ENCODE peak calls at places on chromosomes 7 and 10, in four cellular contexts. N is heart left ventricle, Q is HCT116, L is tibial artery. O is an unnamed sample.

GRCh38 chr7:27739301-27739913 is 555 bp upstream of the TAX1BP1 start:
- DNase-seq in Q (no peak), L (no peak), N (no peak), O (no peak)

GRCh38 chr10:1666147-1666546 is 71.2 kb downstream of the ADARB2 start:
- DNase-seq in N (no peak), Q (no peak), L (peak), O (no peak)

GRCh38 chr7:17863815-17864159 is 76.5 kb downstream of the SNX13 start:
- DNase-seq in L (no peak), N (no peak), Q (no peak), O (no peak)

GRCh38 chr10:128267581-128267980 is 141.4 kb upstream of the MKI67 start:
- DNase-seq in Q (no peak), N (no peak), L (no peak), O (no peak)

GRCh38 chr10:128326851-128327250 is 200.6 kb upstream of the MKI67 start:
- DNase-seq in N (no peak), L (no peak), Q (no peak), O (no peak)

GRCh38 chr7:18693401-18693800 is 197.9 kb downstream of the HDAC9 start:
- DNase-seq in Q (peak), N (no peak), L (no peak), O (no peak)

GRCh38 chr7:117087639-117088396 is 134.5 kb downstream of the ST7 start:
- DNase-seq in Q (no peak), N (no peak), L (no peak), O (no peak)

GRCh38 chr10:99470327-99470726 is 39.9 kb upstream of the GOT1 start:
- DNase-seq in Q (no peak), L (no peak), N (no peak), O (no peak)

GRCh38 chr10:110446954-110447608 is 50.6 kb upstream of the DUSP5 start:
- DNase-seq in N (no peak), L (peak), Q (no peak), O (no peak)

GRCh38 chr7:369981-370621 is 80.1 kb downstream of the FOXL3 start:
- DNase-seq in N (no peak), L (peak), Q (no peak), O (no peak)

GRCh38 chr7:80807166-80807900 is 111.5 kb downstream of the SEMA3C start:
- DNase-seq in Q (no peak), L (no peak), N (no peak), O (no peak)

GRCh38 chr10:9608592-9608991 is 1409.1 kb upstream of the CELF2 start:
- DNase-seq in L (no peak), N (no peak), Q (no peak), O (no peak)

GRCh38 chr10:68666280-68666760 is 54.7 kb upstream of the CCAR1 start:
- DNase-seq in L (no peak), N (no peak), Q (no peak), O (no peak)

GRCh38 chr7:131004371-131004770 is 270.4 kb upstream of the KLF14 start:
- DNase-seq in Q (no peak), N (no peak), L (no peak), O (no peak)

GRCh38 chr7:153381275-153382119 is 621.9 kb downstream of the ACTR3B start:
- DNase-seq in Q (no peak), L (no peak), N (no peak), O (peak)

GRCh38 chr10:133308431-133309110 is at the start of the genes TUBGCP2 and ZNF511:
- DNase-seq in L (peak), N (peak), Q (no peak), O (peak)

GRCh38 chr10:133309111-133309719 is 501 bp downstream of the ZNF511 start:
- DNase-seq in L (peak), Q (peak), N (peak), O (peak)

GRCh38 chr10:133306097-133306476 is 2.6 kb downstream of the TUBGCP2 start:
- DNase-seq in L (no peak), N (no peak), Q (no peak), O (no peak)

GRCh38 chr10:133307776-133308430 is 769 bp downstream of the TUBGCP2 start:
- DNase-seq in Q (no peak), L (no peak), N (no peak), O (no peak)

DNA sequence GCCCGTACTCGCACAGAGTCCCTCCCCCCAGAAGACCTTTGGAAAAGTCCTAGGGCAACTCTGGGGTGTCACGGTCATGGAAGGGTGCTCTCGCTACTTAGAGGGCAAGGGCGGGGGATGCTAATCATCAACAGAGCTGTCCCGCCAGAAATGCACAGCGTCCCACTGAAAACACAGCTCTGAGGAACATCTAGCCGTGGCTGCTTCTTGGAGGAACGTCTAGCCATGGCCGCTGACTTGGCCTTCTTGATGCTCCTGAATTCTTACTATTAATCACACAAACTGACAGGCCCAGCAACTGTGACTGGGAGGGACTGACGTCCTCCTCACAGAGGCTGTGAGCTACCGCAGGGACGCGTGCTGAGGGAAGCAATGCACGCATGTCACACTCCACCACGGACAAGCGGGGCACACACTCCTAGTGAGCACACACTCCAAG is 1.7 kb downstream of the TUBGCP2 start:
- DNase-seq in N (no peak), L (no peak), Q (no peak), O (no peak)
- H3K27ac ChIP-seq in N (no peak), L (no peak), Q (peak), O (no peak)

DNA sequence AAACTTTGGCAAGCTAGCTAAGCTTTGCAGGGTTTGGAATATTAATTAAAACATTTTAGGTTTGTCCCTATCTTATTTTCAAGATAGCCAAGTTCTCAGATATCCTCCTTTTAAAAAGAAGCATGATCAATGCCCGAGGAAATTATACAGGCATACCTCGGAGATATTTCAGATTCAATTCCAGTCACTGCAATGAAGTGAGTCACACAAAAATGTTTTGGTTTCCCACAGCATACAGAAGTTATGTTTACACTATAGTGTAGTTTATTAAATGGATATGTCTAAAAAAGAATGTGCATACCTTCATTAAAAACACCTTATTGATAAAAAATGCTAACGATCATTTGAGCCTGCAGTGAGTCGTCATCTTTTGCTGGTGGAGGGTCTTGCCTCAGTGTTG is 382.9 kb upstream of the NPVF start:
- DNase-seq in Q (no peak), L (no peak), N (no peak), O (no peak)
- H3K27ac ChIP-seq in Q (no peak), L (no peak), N (no peak), O (no peak)

GRCh38 chr7:43195256-43195655 is 82.8 kb downstream of the HECW1 start:
- DNase-seq in Q (no peak), L (no peak), N (no peak), O (no peak)
- H3K27ac ChIP-seq in Q (no peak), L (no peak), N (no peak), O (peak)

DNA sequence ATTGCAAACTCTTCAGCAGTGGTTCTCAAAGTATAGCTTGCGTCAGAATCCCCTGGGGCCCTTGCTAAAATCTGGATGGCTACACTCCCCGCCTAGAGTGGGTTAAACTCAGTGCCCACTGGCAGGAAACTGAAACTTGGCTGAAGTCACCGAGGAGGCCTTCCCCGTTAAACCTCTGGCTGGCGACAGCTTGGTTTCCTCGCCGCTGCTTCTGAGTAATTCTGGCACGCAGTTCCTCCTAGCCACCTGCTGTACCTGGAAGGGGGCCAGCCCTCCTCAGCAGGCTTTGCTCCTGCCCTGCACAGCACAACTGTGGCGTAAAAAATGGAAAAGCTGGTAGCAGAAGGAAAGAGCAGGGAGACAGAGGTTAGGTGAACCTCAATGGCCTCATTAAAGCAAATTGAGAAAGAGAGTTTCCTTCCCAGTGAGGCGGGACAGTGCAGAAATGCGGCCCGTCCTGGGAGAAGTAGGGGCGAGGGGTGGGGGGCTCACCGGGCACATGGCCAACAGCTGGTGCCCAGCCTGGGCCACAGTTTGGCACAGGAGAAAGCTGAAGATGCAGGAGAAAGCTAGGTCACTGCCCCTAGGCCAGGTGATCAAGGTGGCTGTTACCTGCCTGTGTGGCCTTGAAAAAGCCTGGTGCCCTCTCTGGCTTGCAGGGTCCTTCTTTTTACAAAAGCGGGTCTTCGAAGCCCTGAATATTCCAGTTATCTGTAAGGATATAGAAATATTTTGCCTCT is 46.6 kb downstream of the ALOX5 start:
- DNase-seq in L (peak), N (peak), Q (no peak), O (no peak)
- H3K27ac ChIP-seq in L (no peak), N (peak), Q (no peak), O (peak)

DNA sequence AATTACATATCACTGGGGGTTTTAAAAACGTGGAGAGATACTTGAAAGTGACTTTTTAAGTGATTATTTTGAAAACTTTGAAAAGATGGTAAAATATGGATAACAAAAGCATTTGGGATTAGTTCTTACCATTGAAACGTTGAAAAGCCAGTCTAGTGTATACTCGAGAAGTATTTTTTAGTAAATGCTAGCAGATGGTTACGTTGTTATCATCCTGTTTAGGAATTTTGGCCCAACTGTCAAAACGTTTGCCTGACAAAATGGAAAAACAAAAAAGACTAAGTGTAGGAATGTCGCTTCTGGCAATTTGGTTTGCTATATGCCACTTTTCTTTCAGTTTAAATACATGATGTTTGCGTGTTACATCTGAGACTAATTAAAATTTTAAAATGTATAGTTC is 1.2 kb downstream of the RBM33 start:
- DNase-seq in Q (no peak), L (no peak), N (no peak), O (no peak)
- H3K27ac ChIP-seq in Q (no peak), L (peak), N (no peak), O (no peak)

GRCh38 chr7:111259991-111260390 is 169.1 kb downstream of the LRRN3 start:
- DNase-seq in Q (no peak), N (no peak), L (no peak), O (no peak)
- H3K27ac ChIP-seq in Q (no peak), N (no peak), L (no peak), O (no peak)

DNA sequence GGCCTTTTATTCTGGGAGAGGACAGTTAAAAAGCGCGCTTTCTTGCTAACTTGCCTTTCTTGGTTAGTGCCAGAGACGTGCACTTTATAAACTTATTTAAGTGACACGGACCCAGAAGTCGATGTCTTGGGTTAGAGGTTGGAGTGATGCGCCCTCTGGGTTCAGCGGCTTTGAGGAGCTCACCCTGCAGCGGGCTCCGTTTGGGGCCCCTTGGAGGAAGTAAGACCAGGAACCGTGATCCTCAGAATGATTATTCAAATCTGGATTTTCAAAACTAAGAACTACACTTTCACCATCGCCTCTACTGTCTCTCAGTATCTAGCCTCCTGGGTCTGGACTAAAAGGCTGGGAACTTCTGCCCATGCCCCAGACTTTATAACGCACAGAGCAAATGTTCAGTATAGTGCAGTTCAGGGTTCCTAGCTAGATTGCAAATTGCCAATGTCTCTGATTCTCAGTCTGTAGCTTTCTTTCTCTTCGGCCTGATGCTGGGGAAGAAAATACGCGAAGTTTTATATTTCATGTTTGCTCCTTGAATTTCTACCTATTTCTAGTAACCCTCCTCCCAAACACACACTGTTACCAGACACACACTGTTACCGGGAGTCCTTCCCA is 18.6 kb upstream of the SMO start:
- DNase-seq in Q (no peak), N (no peak), L (no peak), O (no peak)
- H3K27ac ChIP-seq in Q (no peak), N (peak), L (no peak), O (no peak)

DNA sequence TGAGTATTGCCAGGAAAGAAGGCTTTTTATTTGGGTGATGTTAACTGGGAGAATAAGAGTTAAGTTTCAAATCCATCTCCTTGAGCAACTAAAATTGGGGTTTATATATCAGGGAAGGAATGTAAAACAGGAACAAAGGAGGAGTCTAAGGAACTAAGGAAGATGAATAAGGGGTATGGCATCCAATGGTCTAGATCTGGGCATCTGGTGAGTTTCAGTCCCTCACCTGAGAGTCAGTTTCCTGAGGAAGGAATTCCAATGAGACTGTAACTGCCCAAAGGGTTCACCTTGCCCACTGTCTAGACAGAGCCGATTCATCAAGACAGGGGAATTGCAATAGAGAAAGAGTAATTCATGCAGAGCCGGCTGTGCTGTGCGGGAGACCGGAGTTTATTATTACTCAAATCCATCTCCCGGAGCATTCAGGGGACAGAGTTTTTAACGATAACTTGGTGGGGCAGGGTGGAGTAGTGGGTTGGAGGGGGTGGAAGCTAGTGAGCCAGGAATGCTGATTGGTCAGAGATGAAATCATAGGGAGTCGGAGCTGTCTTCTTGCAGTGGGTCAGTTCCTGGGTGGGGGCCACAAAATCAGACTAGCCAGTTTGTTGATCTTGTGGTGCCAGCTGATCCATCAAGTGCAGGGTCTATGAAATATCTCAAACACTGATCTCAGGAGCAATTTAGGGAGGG is 188.3 kb upstream of the STK17A start:
- DNase-seq in N (no peak), Q (no peak), L (no peak), O (no peak)
- H3K27ac ChIP-seq in N (no peak), Q (no peak), L (no peak), O (no peak)

O was measured in caudate nucleus.